ENCODE peak calls at places on chromosomes 6 and 20, in nine cellular contexts. M is CD4-positive, CD25-positive, alpha-beta regulatory T cell; W is upper lobe of right lung; C is RWPE1; B is posterior cingulate gyrus; F is stimulated activated CD4-positive, alpha-beta T cell treated with anti-CD3 and anti-CD28 coated beads, Interleukin-2, amount 100 ng/mL, for 24 hours; E is NCI-H2107; N is H7; T is AG10803. I is an unnamed sample.

GRCh38 chr6:132227937-132228336 is 173.3 kb downstream of the MOXD1 start:
- DNase-seq in M (no peak), W (no peak), C (no peak), B (no peak), F (no peak), E (no peak), N (no peak), T (no peak), I (no peak)

GRCh38 chr6:113529879-113530278 is 327.3 kb upstream of the MARCKS start:
- DNase-seq in M (no peak), W (no peak), C (no peak), B (no peak), F (no peak), E (no peak), N (no peak), T (no peak), I (no peak)

GRCh38 chr6:135145509-135145865 is 35.6 kb upstream of the MYB start:
- DNase-seq in M (peak), W (no peak), C (no peak), B (no peak), F (no peak), E (no peak), N (no peak), T (no peak), I (no peak)

GRCh38 chr20:35992713-35993335 is 24.4 kb downstream of the CNBD2 start:
- DNase-seq in M (peak), W (no peak), C (peak), B (peak), F (peak), E (no peak), N (peak), T (peak), I (peak)

GRCh38 chr6:169362501-169363121 is 109.0 kb upstream of the THBS2 start:
- DNase-seq in M (no peak), W (no peak), C (no peak), B (no peak), F (no peak), E (no peak), N (no peak), T (peak), I (no peak)

GRCh38 chr6:16985484-16986284 is 116.2 kb upstream of the STMND1 start:
- DNase-seq in M (no peak), W (no peak), C (peak), B (no peak), F (no peak), E (no peak), N (no peak), T (peak), I (no peak)

GRCh38 chr20:3515379-3516175 is 44.8 kb downstream of the ATRN start:
- DNase-seq in M (no peak), W (no peak), C (no peak), B (no peak), F (no peak), E (no peak), N (no peak), T (peak), I (no peak)

GRCh38 chr20:46308258-46309157 is at the start of gene CDH22:
- DNase-seq in M (peak), W (no peak), C (peak), B (peak), F (peak), E (peak), N (peak), T (peak), I (no peak)

GRCh38 chr20:3818155-3819151 is 1.9 kb upstream of the AP5S1 start:
- DNase-seq in M (no peak), W (no peak), C (peak), B (peak), F (no peak), E (no peak), N (peak), T (peak), I (no peak)

GRCh38 chr6:119978274-119978889 is 628.8 kb upstream of the MAN1A1 start:
- DNase-seq in M (no peak), W (no peak), C (peak), B (no peak), F (no peak), E (no peak), N (peak), T (peak), I (no peak)

GRCh38 chr20:31821427-31821826 is 2.3 kb downstream of the MYLK2 start:
- DNase-seq in M (no peak), W (peak), C (no peak), B (no peak), F (no peak), E (no peak), N (peak), T (no peak), I (no peak)

GRCh38 chr6:109503327-109504224 is 20.6 kb upstream of the ZBTB24 start:
- DNase-seq in M (no peak), W (no peak), C (no peak), B (no peak), F (no peak), E (no peak), N (no peak), T (peak), I (no peak)

GRCh38 chr6:3881722-3882421 is 32.7 kb downstream of the FAM50B start:
- DNase-seq in M (no peak), W (no peak), C (no peak), B (no peak), F (no peak), E (no peak), N (no peak), T (no peak), I (no peak)

GRCh38 chr6:115768469-115768868 is 292.2 kb downstream of the FRK start:
- DNase-seq in M (no peak), W (no peak), C (no peak), B (no peak), F (no peak), E (no peak), N (no peak), T (no peak), I (no peak)

GRCh38 chr6:89079611-89080213 is 839 bp upstream of the PNRC1 start:
- DNase-seq in M (peak), W (no peak), C (peak), B (peak), F (peak), E (no peak), N (no peak), T (peak), I (peak)

GRCh38 chr6:1724616-1725015 is 114.9 kb downstream of the FOXC1 start:
- DNase-seq in M (no peak), W (no peak), C (peak), B (no peak), F (no peak), E (no peak), N (no peak), T (no peak), I (no peak)

GRCh38 chr6:107560657-107561056 is 70.7 kb downstream of the SOBP start:
- DNase-seq in M (no peak), W (no peak), C (no peak), B (no peak), F (no peak), E (no peak), N (peak), T (peak), I (no peak)

GRCh38 chr6:106069478-106069877 is 16.7 kb upstream of the PRDM1 start:
- DNase-seq in M (no peak), W (no peak), C (no peak), B (no peak), F (no peak), E (peak), N (no peak), T (peak), I (no peak)

GRCh38 chr6:45548657-45549515 is 171.2 kb upstream of the SUPT3H start:
- DNase-seq in M (no peak), W (no peak), C (no peak), B (no peak), F (no peak), E (no peak), N (no peak), T (no peak), I (no peak)

GRCh38 chr20:22807646-22808045 is 223.3 kb upstream of the FOXA2 start:
- DNase-seq in M (no peak), W (no peak), C (no peak), B (no peak), F (no peak), E (no peak), N (no peak), T (no peak), I (no peak)

I was measured in T-helper 17 cell.